ENCODE peak calls at places on chromosomes 5 and 9, in four cellular contexts. G is H1, F is GM12878, E is HCT116. C is an unnamed sample.

GRCh38 chr5:67648201-67648671 is 451.6 kb upstream of the CD180 start:
- DNase-seq in G (no peak), E (no peak), F (no peak), C (no peak)

GRCh38 chr9:96556701-96557461 is 62.8 kb downstream of the CDC14B start:
- DNase-seq in F (no peak), E (no peak), G (no peak), C (no peak)

GRCh38 chr9:133802256-133802655 is 64.1 kb upstream of the SARDH start:
- DNase-seq in G (no peak), F (no peak), E (no peak), C (no peak)

GRCh38 chr5:136043551-136043950 is 14.8 kb downstream of the TGFBI start:
- DNase-seq in G (no peak), F (no peak), E (no peak), C (no peak)

GRCh38 chr5:176364765-176365662 is at the start of gene ARL10:
- DNase-seq in G (no peak), E (no peak), F (no peak), C (no peak)

GRCh38 chr9:96612105-96612965 is 7.3 kb downstream of the CDC14B start:
- DNase-seq in G (no peak), E (no peak), F (no peak), C (no peak)

GRCh38 chr9:95641591-95641990 is 124.8 kb upstream of the PTCH1 start:
- DNase-seq in F (no peak), E (no peak), G (no peak), C (no peak)

GRCh38 chr9:101711330-101711941 is 27.0 kb downstream of the GRIN3A start:
- DNase-seq in G (no peak), E (no peak), F (no peak), C (peak)

GRCh38 chr9:69758001-69758730 is 1.6 kb downstream of the PTAR1 start:
- DNase-seq in F (no peak), E (no peak), G (no peak), C (no peak)

GRCh38 chr9:3027260-3027659 is 183.4 kb upstream of the PUM3 start:
- DNase-seq in F (no peak), G (no peak), E (no peak), C (no peak)

GRCh38 chr5:13108281-13108680 is 836.2 kb downstream of the DNAH5 start:
- DNase-seq in G (no peak), F (no peak), E (no peak), C (no peak)

DNA sequence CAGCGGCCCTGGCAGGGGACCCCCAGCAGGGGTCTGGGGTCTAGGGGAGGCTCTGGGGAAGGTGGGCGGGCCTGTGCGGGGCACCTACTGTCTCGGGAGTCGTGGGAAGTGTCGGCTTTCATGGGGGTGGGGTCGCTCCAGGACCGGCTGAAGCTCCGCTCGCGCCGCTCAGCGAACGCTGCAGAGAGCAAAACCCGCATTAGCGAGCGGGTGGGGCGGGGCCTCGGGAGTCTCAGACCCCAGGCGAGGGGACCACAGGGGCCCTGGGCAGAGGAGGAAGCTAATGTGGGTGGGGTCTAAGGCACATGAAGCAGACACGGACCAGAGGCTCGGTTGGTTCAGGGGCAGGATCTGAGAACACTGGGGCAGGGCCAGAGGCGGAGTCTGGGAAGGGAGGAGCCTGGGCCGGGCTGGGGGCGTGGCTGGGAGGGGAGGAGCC is 5.5 kb downstream of the NSMF start:
- DNase-seq in G (peak), F (no peak), E (no peak), C (peak)
- TF ChIP-seq EGR1 in G (no peak), F (no peak), E (no peak), C (no peak)

GRCh38 chr5:95726811-95727763 is 4.0 kb upstream of the RHOBTB3 start:
- DNase-seq in F (no peak), G (no peak), E (no peak), C (no peak)

GRCh38 chr5:95725937-95726810 is 5.0 kb upstream of the RHOBTB3 start:
- DNase-seq in G (no peak), E (no peak), F (no peak), C (no peak)

GRCh38 chr5:95729115-95730010 is 1.8 kb upstream of the RHOBTB3 start:
- DNase-seq in F (no peak), G (no peak), E (no peak), C (no peak)

GRCh38 chr5:95728494-95729114 is 2.5 kb upstream of the RHOBTB3 start:
- DNase-seq in F (no peak), E (no peak), G (no peak), C (no peak)

GRCh38 chr5:95727764-95728191 is 3.4 kb upstream of the RHOBTB3 start:
- DNase-seq in E (no peak), G (no peak), F (peak), C (no peak)
- TF ChIP-seq EGR1 in E (no peak), G (no peak), F (no peak), C (no peak)

GRCh38 chr5:173925449-173926071 is 37.4 kb downstream of the CPEB4 start:
- DNase-seq in F (no peak), E (peak), G (no peak), C (peak)
- TF ChIP-seq EGR1 in F (no peak), E (no peak), G (no peak), C (no peak)

GRCh38 chr9:116844621-116845020 is 157.5 kb downstream of the TRIM32 start:
- DNase-seq in F (no peak), E (no peak), G (no peak), C (no peak)
- TF ChIP-seq EGR1 in F (no peak), E (no peak), G (no peak), C (no peak)

GRCh38 chr5:91137647-91138046 is 245.5 kb downstream of the ARRDC3 start:
- DNase-seq in G (no peak), F (no peak), E (no peak), C (no peak)
- TF ChIP-seq EGR1 in G (no peak), F (no peak), E (no peak), C (no peak)

DNA sequence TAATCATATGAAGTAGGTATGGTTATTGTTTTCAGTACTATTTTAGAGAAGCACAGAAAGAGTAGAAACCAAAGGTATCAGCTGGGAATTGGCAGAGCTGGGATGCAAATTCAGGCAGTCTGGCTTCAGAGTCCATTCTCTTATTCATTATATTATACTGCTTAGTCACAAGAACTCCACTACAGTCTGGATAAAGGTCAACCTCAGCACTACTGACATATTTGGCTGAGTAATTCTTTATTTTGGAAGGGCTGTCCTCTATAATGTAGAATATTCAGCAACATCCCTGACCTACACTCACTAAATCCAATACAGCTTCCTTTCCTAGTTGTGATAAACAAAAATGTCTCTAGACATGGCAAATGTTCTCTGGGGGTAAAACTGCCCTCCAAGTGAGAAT is 37.6 kb downstream of the PTGER4 start:
- DNase-seq in F (no peak), G (no peak), E (no peak), C (no peak)
- TF ChIP-seq EGR1 in F (no peak), G (no peak), E (no peak), C (no peak)

GRCh38 chr5:76999451-76999850 is 30.8 kb upstream of the AGGF1 start:
- DNase-seq in G (no peak), E (no peak), F (no peak), C (no peak)

GRCh38 chr5:77006124-77006523 is 24.1 kb upstream of the AGGF1 start:
- DNase-seq in E (no peak), G (no peak), F (no peak), C (no peak)

GRCh38 chr5:77008413-77008812 is 21.8 kb upstream of the AGGF1 start:
- DNase-seq in F (no peak), E (no peak), G (no peak), C (no peak)

DNA sequence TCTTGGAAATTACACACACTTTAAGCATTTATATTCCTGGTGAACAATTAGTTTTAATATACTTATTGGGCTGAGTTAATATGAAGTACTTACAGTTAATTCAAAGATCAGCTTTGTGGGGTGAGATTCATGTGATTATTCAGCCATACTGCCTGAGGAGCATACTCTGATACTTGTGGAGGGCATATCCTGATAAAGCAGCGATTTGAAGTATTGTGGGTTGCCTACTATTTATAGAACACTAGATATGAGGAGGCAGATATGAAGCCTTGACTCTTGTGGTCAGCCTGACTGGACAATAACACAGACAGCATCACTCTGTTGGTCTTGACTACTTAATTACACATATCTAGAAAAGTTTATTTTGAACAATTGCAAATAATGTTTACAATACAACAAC is 27.0 kb upstream of the AGGF1 start:
- DNase-seq in E (no peak), F (no peak), G (no peak), C (no peak)
- TF ChIP-seq EGR1 in E (no peak), F (no peak), G (no peak), C (no peak)

GRCh38 chr5:170755679-170756456 is 27.7 kb upstream of the GABRP start:
- DNase-seq in E (no peak), G (no peak), F (no peak), C (no peak)

GRCh38 chr5:170751631-170752030 is 31.9 kb upstream of the GABRP start:
- DNase-seq in F (no peak), E (no peak), G (no peak), C (no peak)

GRCh38 chr5:170749911-170750431 is 33.6 kb upstream of the GABRP start:
- DNase-seq in F (no peak), G (no peak), E (no peak), C (no peak)

GRCh38 chr5:170753311-170753710 is 30.2 kb upstream of the GABRP start:
- DNase-seq in E (no peak), F (no peak), G (no peak), C (no peak)

GRCh38 chr5:170752257-170753215 is 31.0 kb upstream of the GABRP start:
- DNase-seq in E (no peak), F (no peak), G (no peak), C (no peak)
- TF ChIP-seq EGR1 in E (no peak), F (no peak), G (no peak), C (no peak)

DNA sequence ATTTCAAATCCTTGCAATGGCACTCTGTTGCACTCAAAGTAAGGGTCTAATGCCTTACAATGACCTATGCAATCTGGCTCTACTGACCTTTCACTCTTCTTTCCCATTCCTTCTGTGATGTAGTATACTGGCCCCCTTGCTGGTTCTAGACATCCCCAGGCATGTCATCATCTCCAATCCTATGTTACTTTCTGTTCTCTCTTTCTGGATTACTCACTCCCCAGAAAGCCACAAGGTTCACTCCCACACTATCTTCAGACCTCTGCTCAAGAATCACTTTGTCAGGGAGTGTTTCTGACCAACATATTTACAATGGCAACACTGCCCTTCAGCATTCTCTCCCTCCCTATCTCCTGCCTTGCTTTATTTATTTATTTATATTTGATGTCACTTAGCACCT is 802.2 kb upstream of the WWC1 start:
- DNase-seq in E (no peak), F (no peak), G (no peak), C (no peak)
- TF ChIP-seq EGR1 in E (no peak), F (no peak), G (no peak), C (no peak)

C was measured in K562.